ENCODE peak calls at places on chromosomes 4 and X, in six cellular contexts. A, R, T, N, Q and E are unnamed samples.

GRCh38 chr4:21470531-21470930 is 478.0 kb downstream of the KCNIP4 start:
- DNase-seq in N (peak; percentile 85), R (peak; percentile 11), T (no peak), A (no peak), Q (peak; percentile 59), E (peak; percentile 89)

GRCh38 chr4:164293776-164294175 is 460.2 kb upstream of the SMIM31 start:
- DNase-seq in T (no peak), R (no peak), Q (no peak), A (no peak), N (no peak), E (peak; percentile 30)

GRCh38 chr4:2281575-2282343 is 19.9 kb upstream of the MXD4 start:
- DNase-seq in Q (no peak), N (peak; percentile 33), A (no peak), R (no peak), T (no peak), E (no peak)

GRCh38 chrX:13153796-13154195 is 109.4 kb upstream of the FAM9C start:
- DNase-seq in R (no peak), T (no peak), Q (no peak), A (peak; percentile 19), N (peak; percentile 54), E (no peak)

GRCh38 chr4:10983885-10984284 is 299.3 kb upstream of the CLNK start:
- DNase-seq in A (no peak), R (no peak), Q (no peak), T (no peak), N (no peak), E (no peak)

GRCh38 chr4:54099959-54100606 is at the start of gene GSX2:
- DNase-seq in R (no peak), T (no peak), A (no peak), N (no peak), Q (no peak), E (no peak)

GRCh38 chrX:119475389-119476101 is 7.3 kb downstream of the SLC25A5 start:
- DNase-seq in T (no peak), Q (no peak), A (peak; percentile 55), N (no peak), R (no peak), E (no peak)

GRCh38 chrX:68571292-68572256 is 72.7 kb downstream of the YIPF6 start:
- DNase-seq in Q (peak; percentile 23), A (peak; percentile 80), R (peak; percentile 10), T (no peak), N (peak; percentile 90), E (peak; percentile 60)

GRCh38 chr4:16532240-16532990 is 306.1 kb upstream of the TAPT1 start:
- DNase-seq in A (peak; percentile 91), R (no peak), Q (peak; percentile 46), N (no peak), T (no peak), E (peak; percentile 69)

GRCh38 chr4:158490629-158491028 is 31.1 kb upstream of the RXFP1 start:
- DNase-seq in A (no peak), T (no peak), N (no peak), R (no peak), Q (no peak), E (no peak)